ENCODE peak calls at places on chromosome 6, in five cellular contexts. One of them, this sample, is unnamed.

GRCh38 chr6:2245954-2246863 is 804 bp upstream of the GMDS start:
- DNase-seq in A549: peak; percentile 38
- DNase-seq in transverse colon: peak; percentile 93
- DNase-seq in stomach: peak; percentile 93
- DNase-seq in HepG2: peak; percentile 93
- DNase-seq in this sample: peak; percentile 18

GRCh38 chr6:83824388-83824801 is 28.8 kb upstream of the RIPPLY2 start:
- DNase-seq in HepG2: no peak
- DNase-seq in A549: no peak
- DNase-seq in transverse colon: no peak
- DNase-seq in stomach: peak; percentile 30
- DNase-seq in this sample: no peak

GRCh38 chr6:111939902-111940301 is 66.7 kb upstream of the FYN start:
- DNase-seq in stomach: no peak
- DNase-seq in transverse colon: no peak
- DNase-seq in HepG2: no peak
- DNase-seq in A549: no peak
- DNase-seq in this sample: no peak

GRCh38 chr6:87968435-87969278 is 79.0 kb upstream of the SPACA1 start:
- DNase-seq in A549: peak; percentile 1
- DNase-seq in stomach: peak; percentile 26
- DNase-seq in HepG2: no peak
- DNase-seq in transverse colon: peak; percentile 36
- DNase-seq in this sample: no peak

GRCh38 chr6:14906621-14907020 is 339.2 kb upstream of the JARID2 start:
- DNase-seq in A549: no peak
- DNase-seq in stomach: no peak
- DNase-seq in transverse colon: no peak
- DNase-seq in HepG2: no peak
- DNase-seq in this sample: no peak

GRCh38 chr6:155272353-155273222 is 8.8 kb downstream of the CLDN20 start:
- DNase-seq in stomach: no peak
- DNase-seq in A549: no peak
- DNase-seq in HepG2: no peak
- DNase-seq in transverse colon: no peak
- DNase-seq in this sample: no peak

GRCh38 chr6:113370508-113370907 is 486.6 kb upstream of the MARCKS start:
- DNase-seq in A549: no peak
- DNase-seq in transverse colon: no peak
- DNase-seq in stomach: no peak
- DNase-seq in HepG2: no peak
- DNase-seq in this sample: no peak

GRCh38 chr6:53112404-53112803 is 36.2 kb downstream of the GCM1 start:
- DNase-seq in HepG2: peak; percentile 85
- DNase-seq in transverse colon: peak; percentile 14
- DNase-seq in stomach: peak; percentile 70
- DNase-seq in A549: no peak
- DNase-seq in this sample: no peak

GRCh38 chr6:41694815-41695536 is 40.4 kb downstream of the TFEB start:
- DNase-seq in transverse colon: no peak
- DNase-seq in stomach: no peak
- DNase-seq in HepG2: no peak
- DNase-seq in A549: no peak
- DNase-seq in this sample: no peak

GRCh38 chr6:75788894-75789293 is 39.9 kb downstream of the MYO6 start:
- DNase-seq in transverse colon: no peak
- DNase-seq in stomach: no peak
- DNase-seq in A549: no peak
- DNase-seq in HepG2: no peak
- DNase-seq in this sample: no peak

GRCh38 chr6:10146723-10147451 is 268.0 kb downstream of the TFAP2A start:
- DNase-seq in A549: peak; percentile 21
- DNase-seq in stomach: no peak
- DNase-seq in transverse colon: no peak
- DNase-seq in HepG2: peak; percentile 44
- DNase-seq in this sample: no peak

GRCh38 chr6:85468326-85468725 is 18.4 kb downstream of the NT5E start:
- DNase-seq in HepG2: peak; percentile 28
- DNase-seq in A549: no peak
- DNase-seq in transverse colon: no peak
- DNase-seq in stomach: no peak
- DNase-seq in this sample: no peak

GRCh38 chr6:154538664-154539235 is 28.3 kb upstream of the CNKSR3 start:
- DNase-seq in HepG2: no peak
- DNase-seq in transverse colon: no peak
- DNase-seq in A549: no peak
- DNase-seq in stomach: no peak
- DNase-seq in this sample: no peak

GRCh38 chr6:132054525-132054924 is 103.4 kb upstream of the CCN2 start:
- DNase-seq in HepG2: no peak
- DNase-seq in A549: no peak
- DNase-seq in transverse colon: no peak
- DNase-seq in stomach: no peak
- DNase-seq in this sample: no peak

GRCh38 chr6:13273931-13274706 is 54.2 kb downstream of the TBC1D7 start:
- DNase-seq in transverse colon: peak; percentile 50
- DNase-seq in HepG2: no peak
- DNase-seq in stomach: peak; percentile 31
- DNase-seq in A549: no peak
- DNase-seq in this sample: no peak

GRCh38 chr6:5671162-5671561 is 335.6 kb downstream of the NRN1 start:
- DNase-seq in stomach: no peak
- DNase-seq in transverse colon: no peak
- DNase-seq in A549: no peak
- DNase-seq in HepG2: peak; percentile 28
- DNase-seq in this sample: peak; percentile 10

DNA sequence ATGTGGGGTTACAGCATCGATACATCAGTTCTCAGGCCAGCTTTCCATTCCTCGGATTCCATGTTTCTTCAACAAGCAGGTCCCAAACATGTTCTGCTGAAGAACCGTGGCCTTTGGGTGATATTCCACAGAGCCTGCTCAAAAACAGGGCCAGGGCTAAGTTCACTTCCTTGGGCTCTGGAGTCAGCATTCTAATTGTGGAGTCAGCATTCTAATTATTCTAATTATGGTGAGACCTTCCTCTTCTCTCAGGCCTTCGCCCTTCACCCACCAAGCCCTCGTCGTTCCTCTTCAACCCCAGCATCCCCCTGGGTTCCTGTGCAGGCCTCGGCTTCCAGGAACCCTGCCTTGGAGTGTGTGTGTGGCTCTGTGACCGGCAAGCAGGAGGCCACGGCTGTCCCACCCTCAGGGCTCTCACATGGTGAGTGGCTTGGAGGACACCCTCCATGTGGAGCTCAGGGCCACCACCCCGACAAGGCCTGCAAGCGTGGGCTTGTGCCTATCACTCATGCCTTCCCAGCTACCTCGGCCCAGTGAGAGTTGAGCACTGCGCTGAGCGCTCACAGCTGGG is 76.8 kb downstream of the DACT2 start:
- DNase-seq in stomach: no peak
- DNase-seq in A549: no peak
- DNase-seq in HepG2: no peak
- DNase-seq in transverse colon: no peak
- DNase-seq in this sample: no peak
- H3K9me3 ChIP-seq in stomach: no peaks in the 10 kb centered on the region
- H3K9me3 ChIP-seq in A549: no peaks in the 10 kb centered on the region
- H3K9me3 ChIP-seq in HepG2: no peaks in the 10 kb centered on the region
- H3K9me3 ChIP-seq in transverse colon: no peaks in the 10 kb centered on the region
- H3K9me3 ChIP-seq in this sample: no peaks in the 10 kb centered on the region

GRCh38 chr6:35309611-35310264 is 12.1 kb downstream of the DEF6 start:
- DNase-seq in transverse colon: no peak
- DNase-seq in A549: no peak
- DNase-seq in HepG2: no peak
- DNase-seq in stomach: no peak
- DNase-seq in this sample: no peak

GRCh38 chr6:35312076-35312762 is 14.6 kb downstream of the DEF6 start:
- DNase-seq in A549: no peak
- DNase-seq in HepG2: no peak
- DNase-seq in transverse colon: no peak
- DNase-seq in stomach: no peak
- DNase-seq in this sample: no peak

GRCh38 chr6:35310265-35310831 is 12.7 kb downstream of the DEF6 start:
- DNase-seq in A549: no peak
- DNase-seq in HepG2: no peak
- DNase-seq in stomach: no peak
- DNase-seq in transverse colon: no peak
- DNase-seq in this sample: no peak

GRCh38 chr6:35311390-35312075 is 13.9 kb downstream of the DEF6 start:
- DNase-seq in stomach: no peak
- DNase-seq in transverse colon: peak; percentile 43
- DNase-seq in A549: no peak
- DNase-seq in HepG2: no peak
- DNase-seq in this sample: no peak

DNA sequence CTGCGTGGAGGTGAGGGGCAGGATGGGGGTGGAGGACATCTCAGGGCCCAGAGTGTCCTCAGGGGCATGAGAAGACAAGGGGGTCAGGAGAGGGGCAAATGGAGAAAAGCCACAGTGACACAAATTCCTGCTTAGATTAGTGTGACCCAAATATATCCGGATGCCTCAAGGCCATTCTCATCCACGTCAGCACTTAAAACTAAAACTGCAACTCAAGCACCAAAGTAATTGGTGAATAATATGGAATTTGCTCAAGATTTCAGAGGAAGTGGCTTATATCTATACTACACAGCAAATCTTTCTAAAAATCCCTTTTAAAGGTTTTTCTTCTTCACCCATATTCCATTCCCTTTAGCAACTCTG is 15.1 kb downstream of the DEF6 start:
- DNase-seq in transverse colon: no peak
- DNase-seq in HepG2: no peak
- DNase-seq in stomach: no peak
- DNase-seq in A549: no peak
- DNase-seq in this sample: no peak
- TF ChIP-seq POLR2A in transverse colon: no peak
- TF ChIP-seq POLR2A in HepG2: no peak
- TF ChIP-seq POLR2A in stomach: no peak
- TF ChIP-seq POLR2A in A549: no peak
- TF ChIP-seq POLR2A in this sample: no peak

GRCh38 chr6:54722328-54722727 is 124.2 kb upstream of the FAM83B start:
- DNase-seq in HepG2: no peak
- DNase-seq in A549: no peak
- DNase-seq in stomach: no peak
- DNase-seq in transverse colon: no peak
- DNase-seq in this sample: no peak
- TF ChIP-seq EP300 in HepG2: no peak
- TF ChIP-seq EP300 in A549: no peak
- TF ChIP-seq EP300 in stomach: no peak
- TF ChIP-seq EP300 in transverse colon: no peak
- TF ChIP-seq EP300 in this sample: no peak

DNA sequence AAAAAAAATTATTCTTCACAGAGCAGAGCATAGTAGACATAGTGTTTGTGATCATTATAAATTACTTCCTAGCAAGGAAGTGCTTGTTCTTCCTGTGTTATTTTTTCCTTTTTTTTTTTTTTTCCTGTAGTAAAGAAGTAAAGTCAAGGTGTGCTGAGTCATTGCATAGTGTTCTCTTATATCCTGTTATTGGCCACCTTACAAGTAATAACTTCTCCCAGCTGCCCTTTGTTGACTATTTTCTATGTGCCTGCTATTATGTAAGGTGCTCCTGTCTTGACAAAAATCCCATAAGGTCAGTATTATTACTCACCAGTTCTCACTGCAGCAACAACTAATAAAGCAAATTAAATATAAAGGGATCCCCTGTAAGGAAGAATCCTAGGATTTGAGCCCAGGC is 195.3 kb downstream of the GJA1 start:
- DNase-seq in HepG2: no peak
- DNase-seq in stomach: no peak
- DNase-seq in A549: no peak
- DNase-seq in transverse colon: no peak
- DNase-seq in this sample: no peak
- H3K9me3 ChIP-seq in HepG2: peaks cover 42% of the 10 kb centered on the region
- H3K9me3 ChIP-seq in stomach: peaks cover 4% of the 10 kb centered on the region
- H3K9me3 ChIP-seq in A549: no peaks in the 10 kb centered on the region
- H3K9me3 ChIP-seq in transverse colon: peaks cover 6% of the 10 kb centered on the region
- H3K9me3 ChIP-seq in this sample: no peaks in the 10 kb centered on the region

GRCh38 chr6:38192011-38192410 is 372.5 kb downstream of the ZFAND3 start:
- DNase-seq in A549: no peak
- DNase-seq in stomach: no peak
- DNase-seq in HepG2: no peak
- DNase-seq in transverse colon: no peak
- DNase-seq in this sample: no peak
- TF ChIP-seq POLR2A in A549: no peak
- TF ChIP-seq POLR2A in stomach: no peak
- TF ChIP-seq POLR2A in HepG2: no peak
- TF ChIP-seq POLR2A in transverse colon: no peak
- TF ChIP-seq POLR2A in this sample: no peak

GRCh38 chr6:133952815-133953633 is at the start of gene TBPL1:
- DNase-seq in HepG2: peak; percentile 91
- DNase-seq in transverse colon: peak; percentile 95
- DNase-seq in A549: peak; percentile 73
- DNase-seq in stomach: peak; percentile 91
- DNase-seq in this sample: peak; percentile 94
- TF ChIP-seq EP300 in HepG2: peak; percentile 61
- TF ChIP-seq EP300 in transverse colon: no peak
- TF ChIP-seq EP300 in A549: no peak
- TF ChIP-seq EP300 in stomach: no peak
- TF ChIP-seq EP300 in this sample: peak; percentile 69